ENCODE peak calls at places on chromosomes 12 and 14, in ten cellular contexts. E is uterus; U is stimulated activated CD4-positive, alpha-beta T cell treated with anti-CD3 and anti-CD28 coated beads, Interleukin-4, amount 100 ng/mL, for 48 hours; C is naive thymus-derived CD8-positive, alpha-beta T cell; L is Daoy; I is ACHN; J is activated T-helper 1 cell treated with Interleukin-2 at 50 U/mL for 16 hours; M is HT1080; P is central memory CD4-positive, alpha-beta T cell; H is activated naive CD8-positive, alpha-beta T cell treated with anti-CD3 and anti-CD28 coated beads, Interleukin-2, amount 50 U/mL, for 24 hours. K is an unnamed sample.
A peak's percentile ranks its signal among the peaks of the same experiment; 100 is the strongest.

GRCh38 chr12:57893460-57894353 is 47.2 kb upstream of the CTDSP2 start:
- DNase-seq in E (peak; percentile 98), U (no peak), C (no peak), L (peak; percentile 79), I (no peak), J (no peak), M (peak; percentile 73), P (no peak), H (no peak), K (peak; percentile 13)

GRCh38 chr14:21347201-21347600 is 36.6 kb downstream of the SUPT16H start:
- DNase-seq in E (no peak), U (no peak), C (no peak), L (no peak), I (no peak), J (no peak), M (no peak), P (no peak), H (no peak), K (no peak)

GRCh38 chr14:52348796-52349195 is 34.7 kb downstream of the PTGER2 start:
- DNase-seq in E (no peak), U (no peak), C (no peak), L (peak; percentile 64), I (no peak), J (no peak), M (peak; percentile 62), P (no peak), H (no peak), K (no peak)

GRCh38 chr12:53200458-53201169 is 6.4 kb downstream of the ITGB7 start:
- DNase-seq in E (no peak), U (peak; percentile 44), C (peak; percentile 41), L (no peak), I (no peak), J (no peak), M (no peak), P (no peak), H (no peak), K (no peak)

GRCh38 chr12:123250471-123251383 is 17.5 kb downstream of the MTRFR start:
- DNase-seq in E (peak; percentile 52), U (no peak), C (no peak), L (peak; percentile 68), I (peak; percentile 51), J (no peak), M (no peak), P (no peak), H (no peak), K (no peak)

GRCh38 chr14:98446508-98446907 is 825.5 kb downstream of the BCL11B start:
- DNase-seq in E (no peak), U (no peak), C (no peak), L (no peak), I (no peak), J (no peak), M (no peak), P (no peak), H (no peak), K (no peak)

GRCh38 chr12:46603776-46604456 is 221.9 kb downstream of the SLC38A4 start:
- DNase-seq in E (no peak), U (no peak), C (no peak), L (no peak), I (no peak), J (no peak), M (no peak), P (no peak), H (no peak), K (no peak)

GRCh38 chr14:55129086-55129427 is at the start of gene LGALS3:
- DNase-seq in E (peak; percentile 80), U (peak; percentile 27), C (peak; percentile 4), L (peak; percentile 79), I (peak; percentile 77), J (no peak), M (peak; percentile 59), P (peak; percentile 25), H (peak; percentile 30), K (no peak)

GRCh38 chr12:24746021-24746671 is 202.8 kb downstream of the BCAT1 start:
- DNase-seq in E (no peak), U (no peak), C (no peak), L (no peak), I (no peak), J (no peak), M (no peak), P (no peak), H (no peak), K (no peak)

GRCh38 chr14:52694761-52695480 is 437 bp downstream of the ERO1A start:
- DNase-seq in E (peak; percentile 22), U (peak; percentile 49), C (peak; percentile 72), L (peak; percentile 68), I (peak; percentile 50), J (peak; percentile 45), M (peak; percentile 51), P (peak; percentile 74), H (peak; percentile 61), K (no peak)

GRCh38 chr12:45613306-45613705 is 116.2 kb upstream of the ARID2 start:
- DNase-seq in E (no peak), U (no peak), C (no peak), L (no peak), I (no peak), J (no peak), M (peak; percentile 9), P (no peak), H (no peak), K (no peak)

GRCh38 chr12:96502949-96503532 is 13.7 kb downstream of the CFAP54 start:
- DNase-seq in E (no peak), U (no peak), C (no peak), L (no peak), I (no peak), J (no peak), M (no peak), P (no peak), H (no peak), K (no peak)

GRCh38 chr14:61698216-61698980 is 3.1 kb downstream of the HIF1A start:
- DNase-seq in E (no peak), U (no peak), C (no peak), L (no peak), I (no peak), J (no peak), M (no peak), P (no peak), H (no peak), K (no peak)

GRCh38 chr12:56158926-56159461 is 835 bp downstream of the MYL6 start:
- DNase-seq in E (peak; percentile 88), U (no peak), C (peak; percentile 27), L (peak; percentile 74), I (peak; percentile 78), J (no peak), M (peak; percentile 68), P (no peak), H (peak; percentile 29), K (peak; percentile 36)

GRCh38 chr12:120381752-120382419 is 12.9 kb upstream of the MSI1 start:
- DNase-seq in E (no peak), U (no peak), C (no peak), L (peak; percentile 74), I (no peak), J (no peak), M (no peak), P (no peak), H (no peak), K (no peak)

GRCh38 chr12:58487280-58488141 is 432.8 kb downstream of the LRIG3 start:
- DNase-seq in E (no peak), U (no peak), C (no peak), L (peak; percentile 26), I (no peak), J (no peak), M (peak; percentile 77), P (no peak), H (no peak), K (no peak)

GRCh38 chr12:79658221-79658620 is 32.5 kb downstream of the PAWR start:
- DNase-seq in E (no peak), U (no peak), C (no peak), L (no peak), I (no peak), J (no peak), M (no peak), P (no peak), H (no peak), K (no peak)

GRCh38 chr12:54300267-54300731 is 516 bp downstream of the NFE2 start:
- DNase-seq in E (no peak), U (no peak), C (no peak), L (no peak), I (no peak), J (no peak), M (no peak), P (no peak), H (no peak), K (no peak)

GRCh38 chr12:22978962-22979361 is 354.0 kb downstream of the ETNK1 start:
- DNase-seq in E (no peak), U (no peak), C (no peak), L (peak; percentile 61), I (peak; percentile 93), J (no peak), M (peak; percentile 96), P (no peak), H (no peak), K (peak; percentile 5)